ENCODE peak calls at places on chromosomes 16 and 17, in ten cellular contexts. P is fibroblast of pulmonary artery, X is PC-3, K is neuronal stem cell, I is nephron progenitor cell, H is H7, S is frontal cortex, E is cardiac fibroblast, O is AG08396, Q is HT-29. L is an unnamed sample.

GRCh38 chr16:71520550-71520949 is 5.7 kb upstream of the CHST4 start:
- DNase-seq in P (no peak), Q (no peak), E (no peak), K (no peak), I (no peak), X (peak), O (no peak), H (no peak), S (no peak), L (peak)

GRCh38 chr17:9226130-9226793 is 205.0 kb downstream of the NTN1 start:
- DNase-seq in H (no peak), X (no peak), E (no peak), K (no peak), I (no peak), O (no peak), P (no peak), S (no peak), Q (no peak), L (no peak)

GRCh38 chr17:76232342-76232741 is 8.0 kb downstream of the RNF157 start:
- DNase-seq in I (no peak), S (no peak), P (peak), Q (no peak), H (no peak), K (no peak), O (peak), X (peak), E (peak), L (peak)

GRCh38 chr16:4647661-4647965 is 23.0 kb downstream of the MGRN1 start:
- DNase-seq in K (no peak), E (no peak), O (no peak), H (no peak), P (no peak), S (no peak), X (no peak), I (no peak), Q (no peak), L (no peak)

GRCh38 chr17:73283841-73284282 is 22.2 kb upstream of the CPSF4L start:
- DNase-seq in P (no peak), K (peak), O (no peak), Q (no peak), X (no peak), H (peak), S (no peak), E (peak), I (peak), L (no peak)

GRCh38 chr16:73743665-73744496 is 552.7 kb upstream of the PSMD7 start:
- DNase-seq in Q (peak), S (no peak), H (peak), K (no peak), O (no peak), X (no peak), P (no peak), E (no peak), I (no peak), L (no peak)

GRCh38 chr17:18158022-18158600 is 25.5 kb upstream of the ALKBH5 start:
- DNase-seq in X (peak), K (peak), I (peak), O (peak), E (peak), S (peak), H (peak), Q (peak), P (peak), L (peak)

GRCh38 chr17:82876602-82877391 is 37.0 kb upstream of the ZNF750 start:
- DNase-seq in I (peak), P (peak), E (peak), K (no peak), S (peak), O (peak), Q (peak), X (peak), H (peak), L (peak)

GRCh38 chr17:8288336-8289102 is at the start of gene RANGRF:
- DNase-seq in S (peak), H (peak), I (peak), Q (peak), E (peak), X (peak), K (peak), P (peak), O (peak), L (peak)

GRCh38 chr17:9828296-9829059 is 2.8 kb downstream of the GLP2R start:
- DNase-seq in H (no peak), K (no peak), S (no peak), E (no peak), P (no peak), Q (no peak), I (no peak), O (no peak), X (no peak), L (no peak)

GRCh38 chr17:967122-967521 is 12.5 kb downstream of the NXN start:
- DNase-seq in E (no peak), X (no peak), H (no peak), S (no peak), I (no peak), O (no peak), P (no peak), K (no peak), Q (no peak), L (no peak)

GRCh38 chr16:53456625-53457024 is 22.4 kb downstream of the RBL2 start:
- DNase-seq in I (no peak), Q (no peak), S (no peak), K (no peak), P (no peak), O (no peak), X (no peak), H (no peak), E (no peak), L (no peak)

GRCh38 chr16:9139965-9140364 is 48.5 kb downstream of the HAPSTR1 start:
- DNase-seq in P (peak), H (peak), I (no peak), S (no peak), Q (peak), E (peak), K (no peak), O (no peak), X (peak), L (peak)

GRCh38 chr16:31476305-31477219 is 4.6 kb downstream of the TGFB1I1 start:
- DNase-seq in S (peak), H (peak), K (no peak), P (no peak), X (no peak), O (no peak), Q (peak), E (no peak), I (peak), L (no peak)

GRCh38 chr17:64022631-64023063 is 2.2 kb upstream of the ICAM2 start:
- DNase-seq in P (no peak), Q (no peak), O (no peak), S (no peak), E (no peak), I (no peak), X (no peak), H (no peak), K (no peak), L (no peak)

GRCh38 chr16:10828851-10829331 is 10.3 kb upstream of the TVP23A start:
- DNase-seq in O (peak), P (peak), I (no peak), X (peak), S (peak), Q (peak), H (peak), K (no peak), E (peak), L (peak)